ENCODE peak calls at places on chromosomes 12 and 14, in five cellular contexts. L, D, H, K and Y are unnamed samples.

GRCh38 chr12:68303850-68304249 is 28.3 kb downstream of the MDM1 start:
- DNase-seq in L (peak), D (no peak), H (no peak), K (peak), Y (no peak)

GRCh38 chr14:26621807-26622560 is 24.2 kb upstream of the NOVA1 start:
- DNase-seq in L (peak), D (no peak), H (no peak), K (peak), Y (no peak)

GRCh38 chr14:51490205-51490604 is 161.5 kb upstream of the FRMD6 start:
- DNase-seq in L (peak), D (no peak), H (no peak), K (no peak), Y (no peak)

GRCh38 chr12:33245459-33245858 is 194.2 kb downstream of the SYT10 start:
- DNase-seq in L (no peak), D (no peak), H (no peak), K (no peak), Y (no peak)

GRCh38 chr14:90495357-90496276 is 98.8 kb downstream of the CALM1 start:
- DNase-seq in L (peak), D (peak), H (peak), K (peak), Y (peak)

GRCh38 chr12:102300824-102301461 is 103.3 kb upstream of the PMCH start:
- DNase-seq in L (peak), D (peak), H (no peak), K (peak), Y (no peak)

GRCh38 chr12:19285793-19286448 is 153.4 kb upstream of the AEBP2 start:
- DNase-seq in L (no peak), D (no peak), H (no peak), K (no peak), Y (no peak)

GRCh38 chr14:71271166-71271945 is 364.1 kb downstream of the PCNX1 start:
- DNase-seq in L (no peak), D (no peak), H (no peak), K (no peak), Y (no peak)

GRCh38 chr12:51884676-51885229 is 3.1 kb upstream of the ANKRD33 start:
- DNase-seq in L (no peak), D (no peak), H (peak), K (no peak), Y (no peak)

GRCh38 chr14:81416233-81416927 is 16.3 kb upstream of the STON2 start:
- DNase-seq in L (no peak), D (no peak), H (no peak), K (no peak), Y (no peak)

GRCh38 chr14:51880810-51881580 is 20.6 kb downstream of the GNG2 start:
- DNase-seq in L (peak), D (no peak), H (no peak), K (peak), Y (no peak)

GRCh38 chr14:50052517-50052916 is 63.9 kb downstream of the VCPKMT start:
- DNase-seq in L (no peak), D (no peak), H (no peak), K (no peak), Y (no peak)

GRCh38 chr14:69571449-69571878 is 3.2 kb downstream of the CCDC177 start:
- DNase-seq in L (no peak), D (no peak), H (no peak), K (no peak), Y (no peak)

GRCh38 chr12:124938606-124939427 is 24.4 kb upstream of the UBC start:
- DNase-seq in L (peak), D (peak), H (peak), K (peak), Y (no peak)

GRCh38 chr12:52817003-52817698 is 3.2 kb upstream of the KRT4 start:
- DNase-seq in L (no peak), D (no peak), H (no peak), K (no peak), Y (no peak)

GRCh38 chr12:130826151-130826801 is 12.8 kb downstream of the STX2 start:
- DNase-seq in L (peak), D (no peak), H (peak), K (peak), Y (no peak)

GRCh38 chr14:67269338-67270060 is 28.3 kb downstream of the PALS1 start:
- DNase-seq in L (peak), D (peak), H (no peak), K (peak), Y (no peak)

GRCh38 chr12:117007618-117008017 is 91.6 kb downstream of the TESC start:
- DNase-seq in L (no peak), D (no peak), H (no peak), K (no peak), Y (no peak)

GRCh38 chr14:55103005-55103640 is 25.9 kb upstream of the LGALS3 start:
- DNase-seq in L (peak), D (peak), H (peak), K (peak), Y (peak)

GRCh38 chr14:44149597-44149996 is 357.5 kb downstream of the FSCB start:
- DNase-seq in L (no peak), D (no peak), H (no peak), K (peak), Y (no peak)

GRCh38 chr12:4852911-4853310 is 56.8 kb upstream of the KCNA1 start:
- DNase-seq in L (no peak), D (no peak), H (no peak), K (no peak), Y (no peak)

GRCh38 chr12:4850857-4851380 is 58.8 kb upstream of the KCNA1 start:
- DNase-seq in L (no peak), D (no peak), H (no peak), K (no peak), Y (no peak)

GRCh38 chr12:4849946-4850345 is 59.8 kb upstream of the KCNA1 start:
- DNase-seq in L (no peak), D (no peak), H (no peak), K (no peak), Y (no peak)

GRCh38 chr12:4852308-4852707 is 57.4 kb upstream of the KCNA1 start:
- DNase-seq in L (no peak), D (no peak), H (no peak), K (no peak), Y (no peak)

DNA sequence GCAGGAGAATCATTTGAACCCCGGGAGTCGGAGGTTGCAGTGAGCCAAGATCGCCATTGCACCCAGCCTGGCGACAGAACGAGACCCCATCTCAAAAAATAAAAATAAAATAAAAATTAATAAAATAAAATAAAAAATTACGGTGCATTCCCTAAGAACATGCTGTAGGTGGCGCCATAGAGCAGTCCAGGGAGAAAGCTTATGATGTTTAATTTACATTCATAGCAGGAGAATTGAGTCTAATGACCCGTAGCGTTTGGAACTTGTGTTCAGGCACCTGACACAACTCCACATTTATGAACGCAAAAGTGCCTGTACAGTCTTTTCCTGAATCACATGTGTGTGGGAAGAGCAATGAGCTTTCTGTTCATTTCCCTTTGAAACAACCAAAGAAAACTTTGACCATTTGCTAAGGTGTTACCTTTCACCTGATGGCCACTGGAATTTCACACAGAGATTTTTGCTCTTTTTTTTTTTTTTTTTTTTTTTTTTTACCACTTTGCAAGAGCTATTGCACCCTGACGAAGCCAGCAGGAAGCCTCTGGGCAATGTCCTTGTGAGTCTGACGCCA is 60.6 kb upstream of the KCNA1 start:
- DNase-seq in L (peak), D (no peak), H (peak), K (peak), Y (no peak)
- TF ChIP-seq CTCF in L (peak), D (peak), H (peak), K (peak), Y (peak)

DNA sequence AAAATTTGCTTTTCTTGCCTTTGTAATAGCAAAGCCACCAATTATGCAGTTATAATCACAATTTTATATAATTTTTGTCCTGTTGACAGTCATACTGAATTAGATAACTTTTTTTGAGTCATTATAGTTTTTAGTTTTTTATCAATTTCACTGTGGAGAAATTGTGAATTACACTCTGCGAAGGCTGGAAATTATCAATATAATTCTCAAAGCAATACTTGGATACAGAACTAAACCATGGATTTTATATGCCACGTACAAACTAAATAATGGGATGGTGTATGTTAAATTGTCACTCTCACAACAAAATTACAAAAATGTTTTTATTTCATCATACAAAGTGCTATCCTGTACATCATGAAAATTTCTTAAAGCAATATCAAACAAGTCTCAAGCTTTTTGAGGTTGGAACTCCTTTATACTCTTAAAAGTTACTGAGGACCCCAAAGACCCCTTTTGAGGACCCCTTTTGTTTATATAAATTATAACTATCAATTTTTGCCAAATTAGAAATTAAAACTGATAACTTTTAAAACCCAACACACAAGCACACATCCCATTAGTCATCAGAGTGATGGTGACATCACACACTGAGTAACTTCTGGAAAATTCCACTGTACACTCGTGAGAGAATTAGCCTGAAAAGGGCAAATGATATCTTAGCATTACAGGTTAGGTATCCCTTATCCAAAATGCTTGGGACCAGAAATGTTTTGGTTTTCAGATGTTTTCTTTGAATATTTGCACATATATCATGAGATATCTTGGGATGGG is 19.8 kb upstream of the AQP2 start:
- DNase-seq in L (peak), D (peak), H (no peak), K (peak), Y (no peak)
- TF ChIP-seq CTCF in L (no peak), D (no peak), H (no peak), K (no peak), Y (peak)

GRCh38 chr14:64186231-64187129 is 107.7 kb downstream of the ESR2 start:
- DNase-seq in L (no peak), D (no peak), H (no peak), K (no peak), Y (no peak)
- TF ChIP-seq CTCF in L (no peak), D (no peak), H (no peak), K (no peak), Y (no peak)

DNA sequence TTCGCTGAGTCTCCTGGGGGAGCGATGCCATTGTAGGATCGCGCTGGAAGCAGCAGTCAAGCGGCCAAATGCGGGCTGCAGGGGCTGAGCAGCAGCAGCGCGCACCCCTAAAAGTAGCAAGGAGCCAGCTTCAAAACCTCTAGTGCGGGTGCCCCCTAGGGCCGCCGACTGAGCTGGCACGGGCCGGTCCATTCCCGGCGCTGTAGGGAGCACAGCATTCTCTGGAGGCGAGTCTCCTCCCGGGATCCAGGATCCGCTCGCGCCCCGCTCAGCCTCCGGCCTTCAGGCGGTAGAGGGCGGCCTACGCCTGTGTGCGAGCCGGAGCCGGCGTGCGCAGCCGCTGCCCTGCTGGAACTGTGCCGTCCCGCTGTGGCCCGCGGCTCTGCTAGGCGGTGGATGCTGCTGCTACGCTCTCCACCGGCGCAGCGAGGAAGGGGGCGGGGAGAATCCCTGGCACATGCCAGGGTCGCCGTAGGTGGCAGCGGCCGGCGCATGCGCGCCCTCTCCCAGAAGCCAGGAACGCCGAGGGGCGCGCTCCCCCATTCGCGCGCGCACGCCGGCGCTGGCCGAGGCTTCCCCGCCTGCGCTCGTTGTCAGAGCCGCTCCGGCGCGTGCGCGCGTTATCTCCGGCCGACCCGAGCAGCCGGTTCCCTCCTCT is at the start of gene FUT8:
- DNase-seq in L (peak), D (peak), H (peak), K (peak), Y (peak)
- TF ChIP-seq CTCF in L (peak), D (peak), H (peak), K (peak), Y (peak)

GRCh38 chr12:3269594-3269993 is 192.4 kb downstream of the TSPAN9 start:
- DNase-seq in L (no peak), D (no peak), H (no peak), K (no peak), Y (no peak)

GRCh38 chr12:3271146-3271545 is 194.0 kb downstream of the TSPAN9 start:
- DNase-seq in L (no peak), D (no peak), H (no peak), K (no peak), Y (no peak)

GRCh38 chr12:3272958-3273357 is 195.8 kb downstream of the TSPAN9 start:
- DNase-seq in L (no peak), D (no peak), H (no peak), K (no peak), Y (no peak)

GRCh38 chr12:3273409-3273853 is 196.3 kb downstream of the TSPAN9 start:
- DNase-seq in L (peak), D (no peak), H (no peak), K (no peak), Y (no peak)

GRCh38 chr12:3271639-3272038 is 194.5 kb downstream of the TSPAN9 start:
- DNase-seq in L (no peak), D (no peak), H (no peak), K (no peak), Y (no peak)
- TF ChIP-seq CTCF in L (no peak), D (no peak), H (no peak), K (no peak), Y (no peak)

GRCh38 chr12:118714051-118714460 is 267.3 kb upstream of the SRRM4 start:
- DNase-seq in L (no peak), D (no peak), H (peak), K (no peak), Y (no peak)

GRCh38 chr12:118715647-118716046 is 265.7 kb upstream of the SRRM4 start:
- DNase-seq in L (no peak), D (no peak), H (no peak), K (no peak), Y (no peak)

GRCh38 chr12:118711185-118711584 is 270.2 kb upstream of the SRRM4 start:
- DNase-seq in L (no peak), D (no peak), H (no peak), K (no peak), Y (no peak)

DNA sequence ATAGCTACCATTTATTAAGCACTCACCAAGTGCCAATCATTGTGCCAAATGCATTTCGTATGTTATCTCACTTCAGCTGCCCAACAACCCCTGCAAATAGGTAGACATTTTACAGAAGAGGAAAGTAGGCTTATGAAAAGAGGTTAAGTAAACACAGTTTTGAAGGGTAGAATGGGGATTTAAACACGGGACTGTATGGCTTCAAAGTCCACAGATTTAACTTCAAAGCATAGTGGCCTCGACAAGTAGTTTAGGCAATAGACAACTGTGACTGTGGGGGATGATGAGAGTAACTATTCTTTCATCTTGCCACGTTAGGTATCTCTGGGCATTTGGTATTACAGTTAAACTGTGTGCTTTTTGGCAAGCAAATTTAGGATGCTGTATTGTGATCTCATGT is 266.8 kb upstream of the SRRM4 start:
- DNase-seq in L (no peak), D (no peak), H (no peak), K (no peak), Y (no peak)
- TF ChIP-seq CTCF in L (no peak), D (no peak), H (no peak), K (no peak), Y (no peak)

GRCh38 chr12:93989913-93990312 is 158.5 kb upstream of the PLXNC1 start:
- DNase-seq in L (no peak), D (no peak), H (no peak), K (no peak), Y (no peak)

GRCh38 chr12:93991882-93992415 is 156.4 kb upstream of the PLXNC1 start:
- DNase-seq in L (peak), D (no peak), H (no peak), K (no peak), Y (no peak)

GRCh38 chr12:93996321-93996720 is 152.1 kb upstream of the PLXNC1 start:
- DNase-seq in L (no peak), D (no peak), H (no peak), K (no peak), Y (no peak)

GRCh38 chr12:93990832-93991748 is 157.3 kb upstream of the PLXNC1 start:
- DNase-seq in L (peak), D (no peak), H (peak), K (peak), Y (peak)
- TF ChIP-seq CTCF in L (peak), D (peak), H (peak), K (peak), Y (no peak)